ENCODE peak calls at places on chromosomes 3 and 15, in seven cellular contexts. G, M, W, R, C, S and T are unnamed samples. For H3K36me3 and H3K4me1, the result is how much of the 10 kb centered on the place peaks cover.

GRCh38 chr3:117454236-117454635 is 744.7 kb downstream of the TUSC7 start:
- DNase-seq in G (no peak), M (no peak), W (no peak), R (no peak), C (no peak), S (no peak), T (no peak)

GRCh38 chr15:84979651-84980050 is 2.0 kb upstream of the PDE8A start:
- DNase-seq in G (no peak), M (no peak), W (no peak), R (peak), C (no peak), S (no peak), T (peak)

GRCh38 chr3:31077021-31077601 is 182.7 kb upstream of the GADL1 start:
- DNase-seq in G (peak), M (no peak), W (no peak), R (no peak), C (peak), S (no peak), T (no peak)

GRCh38 chr3:184399410-184399809 is 19.6 kb downstream of the CHRD start:
- DNase-seq in G (peak), M (no peak), W (peak), R (no peak), C (peak), S (no peak), T (no peak)

GRCh38 chr3:179865876-179866505 is 170.7 kb downstream of the PEX5L start:
- DNase-seq in G (no peak), M (no peak), W (no peak), R (no peak), C (no peak), S (no peak), T (no peak)

GRCh38 chr3:40191850-40192448 is 117.6 kb upstream of the EIF1B start:
- DNase-seq in G (peak), M (peak), W (peak), R (peak), C (peak), S (peak), T (peak)

GRCh38 chr3:99928758-99929408 is 111.2 kb downstream of the CMSS1 start:
- DNase-seq in G (no peak), M (no peak), W (no peak), R (no peak), C (no peak), S (no peak), T (no peak)

GRCh38 chr3:50607271-50608091 is 4.1 kb downstream of the CISH start:
- DNase-seq in G (no peak), M (no peak), W (no peak), R (no peak), C (peak), S (no peak), T (peak)

GRCh38 chr15:95763426-95763825 is 567.1 kb upstream of the NR2F2 start:
- DNase-seq in G (no peak), M (no peak), W (no peak), R (no peak), C (no peak), S (no peak), T (no peak)

GRCh38 chr3:119891944-119892721 is 110.2 kb downstream of the NR1I2 start:
- DNase-seq in G (peak), M (peak), W (peak), R (peak), C (peak), S (peak), T (no peak)

GRCh38 chr15:26171266-26171665 is 308.1 kb upstream of the ATP10A start:
- DNase-seq in G (no peak), M (no peak), W (no peak), R (no peak), C (no peak), S (no peak), T (no peak)

GRCh38 chr3:177345049-177345972 is 148.0 kb upstream of the TBL1XR1 start:
- DNase-seq in G (peak), M (peak), W (peak), R (peak), C (peak), S (no peak), T (peak)

GRCh38 chr3:95333826-95334225 is 1271.0 kb downstream of the NSUN3 start:
- DNase-seq in G (no peak), M (no peak), W (no peak), R (no peak), C (no peak), S (no peak), T (no peak)

GRCh38 chr3:100261481-100261903 is 700 bp downstream of the TBC1D23 start:
- DNase-seq in G (no peak), M (no peak), W (no peak), R (no peak), C (no peak), S (no peak), T (no peak)

GRCh38 chr15:78079296-78080087 is 2.0 kb upstream of the TBC1D2B start:
- DNase-seq in G (no peak), M (no peak), W (no peak), R (peak), C (no peak), S (no peak), T (peak)

GRCh38 chr3:197406266-197406665 is 107.9 kb upstream of the DLG1 start:
- DNase-seq in G (no peak), M (no peak), W (no peak), R (peak), C (no peak), S (no peak), T (peak)

GRCh38 chr3:67653425-67654098 is 850 bp downstream of the SUCLG2 start:
- DNase-seq in G (peak), M (no peak), W (no peak), R (no peak), C (no peak), S (no peak), T (no peak)

GRCh38 chr3:126245811-126246727 is 65.7 kb upstream of the ALDH1L1 start:
- DNase-seq in G (peak), M (no peak), W (peak), R (peak), C (peak), S (no peak), T (no peak)

GRCh38 chr15:35958021-35958420 is 412.1 kb upstream of the DPH6 start:
- DNase-seq in G (peak), M (no peak), W (no peak), R (no peak), C (no peak), S (no peak), T (no peak)

GRCh38 chr3:36212291-36212690 is 168.0 kb upstream of the STAC start:
- DNase-seq in G (no peak), M (no peak), W (no peak), R (no peak), C (no peak), S (no peak), T (no peak)

GRCh38 chr3:69585472-69585871 is 153.8 kb upstream of the MITF start:
- DNase-seq in G (no peak), M (no peak), W (no peak), R (no peak), C (no peak), S (no peak), T (no peak)

GRCh38 chr3:111369953-111370352 is 172.0 kb upstream of the CD96 start:
- DNase-seq in G (no peak), M (no peak), W (no peak), R (no peak), C (no peak), S (no peak), T (no peak)

GRCh38 chr15:45796433-45796832 is 161.6 kb downstream of the SQOR start:
- DNase-seq in G (no peak), M (no peak), W (no peak), R (no peak), C (no peak), S (no peak), T (no peak)

DNA sequence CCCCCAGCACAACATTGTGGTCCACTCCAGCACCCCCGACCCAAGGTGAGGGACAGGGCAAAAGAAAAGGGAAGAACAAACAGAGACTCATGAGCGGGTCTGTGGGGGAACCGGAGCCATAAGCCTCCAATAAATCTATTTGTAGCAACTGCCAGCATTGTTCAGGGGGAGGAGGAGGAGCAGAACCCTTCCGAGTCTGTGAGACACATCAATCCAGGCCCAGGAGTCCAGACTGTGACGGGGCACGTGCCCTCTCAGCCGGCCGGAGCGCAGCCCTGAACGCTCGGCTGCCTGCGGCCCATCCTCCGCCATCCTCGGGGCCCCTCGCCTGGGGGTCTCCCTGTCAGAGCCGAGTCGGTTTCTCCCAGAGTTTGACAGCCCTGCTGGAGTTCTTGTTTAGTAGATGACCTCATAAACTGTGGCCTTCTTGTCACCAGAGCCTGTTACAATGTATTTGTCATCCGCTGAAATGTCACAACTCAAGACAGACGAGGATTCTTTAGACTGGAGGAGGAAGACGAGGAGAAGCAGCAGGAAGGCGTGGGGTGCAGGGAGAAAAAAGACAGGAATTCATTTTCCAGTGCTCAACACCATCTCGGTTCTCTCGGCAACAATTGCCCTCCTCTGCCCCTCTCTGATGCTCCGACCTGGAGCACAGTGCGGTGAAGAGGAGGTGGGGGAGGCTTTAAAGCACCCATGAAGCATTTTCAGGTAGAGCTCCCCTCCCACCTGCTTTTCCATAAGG is 47.8 kb downstream of the TLE3 start:
- DNase-seq in G (no peak), M (no peak), W (no peak), R (no peak), C (peak), S (no peak), T (peak)
- H3K36me3 ChIP-seq in G (half or more), M (under half), W (under half), R (under half), C (half or more), S (under half), T (half or more)

GRCh38 chr3:187734841-187735240 is 10.4 kb downstream of the BCL6 start:
- DNase-seq in G (no peak), M (no peak), W (no peak), R (no peak), C (no peak), S (no peak), T (no peak)

GRCh38 chr3:187736418-187736871 is 8.8 kb downstream of the BCL6 start:
- DNase-seq in G (peak), M (no peak), W (peak), R (no peak), C (peak), S (no peak), T (peak)

GRCh38 chr3:187735383-187735782 is 9.9 kb downstream of the BCL6 start:
- DNase-seq in G (no peak), M (no peak), W (no peak), R (no peak), C (peak), S (no peak), T (no peak)

GRCh38 chr3:187735837-187736236 is 9.4 kb downstream of the BCL6 start:
- DNase-seq in G (no peak), M (no peak), W (no peak), R (no peak), C (peak), S (no peak), T (no peak)

DNA sequence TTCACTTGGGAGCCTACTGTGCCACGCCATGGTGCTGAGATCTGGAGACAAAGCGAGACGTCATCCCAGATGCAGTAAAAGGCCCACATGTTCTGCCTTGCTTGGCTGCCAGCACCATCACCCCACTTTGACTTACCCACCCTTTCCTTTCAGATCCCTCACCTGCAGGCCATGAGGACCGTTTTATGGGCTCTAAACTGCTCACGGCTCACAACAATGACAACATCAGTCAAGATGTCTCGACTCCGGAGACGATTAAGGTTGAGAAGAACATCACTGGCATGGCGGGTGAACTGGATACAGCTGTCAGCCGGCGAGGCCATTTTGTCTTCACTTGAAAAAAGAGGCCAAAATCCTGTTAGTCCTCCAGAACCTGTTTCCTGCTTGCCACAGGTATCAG is 11.9 kb downstream of the BCL6 start:
- DNase-seq in G (no peak), M (no peak), W (no peak), R (no peak), C (no peak), S (no peak), T (no peak)
- H3K27ac ChIP-seq in G (no peak), M (no peak), W (no peak), R (no peak), C (no peak), S (no peak), T (no peak)

GRCh38 chr3:53155763-53156162 is 5.2 kb upstream of the PRKCD start:
- DNase-seq in G (no peak), M (no peak), W (no peak), R (peak), C (peak), S (no peak), T (peak)

GRCh38 chr3:53153914-53154434 is 7.0 kb upstream of the PRKCD start:
- DNase-seq in G (no peak), M (no peak), W (no peak), R (no peak), C (peak), S (no peak), T (peak)

GRCh38 chr3:53154731-53155320 is 6.2 kb upstream of the PRKCD start:
- DNase-seq in G (no peak), M (no peak), W (no peak), R (peak), C (peak), S (no peak), T (peak)

GRCh38 chr3:53157974-53158580 is 2.9 kb upstream of the PRKCD start:
- DNase-seq in G (no peak), M (no peak), W (no peak), R (peak), C (peak), S (no peak), T (no peak)

DNA sequence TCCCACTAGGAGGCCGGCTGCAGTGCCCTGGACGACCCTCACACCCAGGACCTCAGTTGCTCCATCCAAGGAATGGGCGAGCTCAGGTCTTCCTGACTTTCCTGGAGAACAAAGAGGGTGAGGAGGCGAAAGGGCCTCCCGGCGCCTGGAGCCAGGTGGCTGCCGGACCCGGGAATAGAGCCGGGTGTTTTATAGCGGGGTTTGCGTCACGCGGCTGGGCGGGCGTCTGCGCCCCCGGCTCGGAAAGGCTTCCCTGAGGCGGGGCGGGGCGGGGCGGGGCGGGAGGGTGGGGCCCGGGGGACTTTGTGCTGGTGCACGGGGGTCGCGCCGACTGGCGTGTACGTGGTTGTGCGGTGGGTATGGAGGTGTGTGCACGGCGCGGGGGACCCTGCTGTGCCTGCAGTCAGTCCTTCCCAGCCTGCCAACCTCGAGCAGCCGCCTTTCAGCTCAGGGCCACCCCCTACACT is 4.6 kb upstream of the PRKCD start:
- DNase-seq in G (no peak), M (no peak), W (no peak), R (peak), C (peak), S (no peak), T (peak)
- H3K4me1 ChIP-seq in G (under half), M (under half), W (under half), R (half or more), C (under half), S (under half), T (half or more)

GRCh38 chr3:47850062-47850802 is 47.3 kb downstream of the DHX30 start:
- DNase-seq in G (peak), M (no peak), W (no peak), R (no peak), C (peak), S (no peak), T (no peak)
- H3K36me3 ChIP-seq in G (half or more), M (under half), W (half or more), R (under half), C (half or more), S (half or more), T (half or more)

DNA sequence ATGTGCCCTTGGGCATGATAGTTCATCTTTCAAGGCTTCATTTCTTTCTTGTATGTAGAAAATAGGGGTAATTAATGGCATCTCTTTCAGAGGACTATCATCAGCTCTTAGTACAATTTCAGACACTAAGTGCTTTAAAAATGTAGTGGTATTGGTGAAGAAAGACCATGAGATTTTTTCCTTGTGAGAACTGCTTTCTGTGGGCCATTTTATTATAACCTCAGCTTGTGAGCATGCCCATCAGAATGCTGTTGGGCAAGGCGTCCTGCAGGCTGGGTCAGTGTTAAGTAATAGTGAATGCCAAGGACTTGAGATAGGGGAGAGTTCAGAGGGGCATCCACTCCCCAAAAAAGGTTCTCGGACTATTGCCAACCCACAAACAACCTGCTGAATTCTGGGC is 187.9 kb downstream of the GHSR start:
- DNase-seq in G (peak), M (no peak), W (no peak), R (no peak), C (no peak), S (no peak), T (no peak)
- H3K27ac ChIP-seq in G (no peak), M (no peak), W (peak), R (no peak), C (peak), S (no peak), T (peak)

DNA sequence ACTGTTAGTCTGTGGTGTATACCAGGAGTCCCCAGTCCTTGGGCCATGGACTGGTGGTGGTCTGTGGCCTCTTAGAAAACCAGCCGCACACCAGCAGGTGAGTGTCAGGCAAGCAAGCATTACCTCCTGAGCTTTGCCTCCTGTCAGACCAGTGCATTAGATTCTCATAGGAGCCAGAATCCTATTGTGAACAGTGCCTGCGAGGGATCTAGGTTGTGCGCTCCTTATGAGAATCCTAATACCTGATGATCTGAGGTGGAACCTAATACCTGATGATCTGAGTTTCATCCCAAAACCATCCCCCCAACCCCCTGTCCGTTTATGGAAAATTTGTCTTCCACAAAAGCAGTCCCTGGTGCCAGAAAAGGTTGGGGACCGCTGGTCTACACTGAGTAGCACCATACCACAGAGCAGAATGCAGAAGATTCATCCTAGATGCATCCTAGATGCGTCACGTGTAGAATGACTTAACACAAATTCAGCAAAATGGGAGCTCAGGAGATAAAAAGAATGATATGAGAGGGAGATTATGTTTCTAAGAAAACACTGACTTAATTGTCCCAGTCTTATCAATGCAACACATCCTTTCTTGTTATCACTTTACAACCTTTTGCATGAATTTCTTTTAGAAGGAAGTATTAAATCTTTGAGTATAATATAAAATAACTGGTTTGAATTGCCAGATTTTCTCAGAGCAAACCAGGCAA is 28.5 kb downstream of the SELENOT start:
- DNase-seq in G (no peak), M (no peak), W (no peak), R (no peak), C (no peak), S (no peak), T (no peak)
- H3K4me1 ChIP-seq in G (under half), M (under half), W (under half), R (under half), C (under half), S (under half), T (under half)

GRCh38 chr15:81302605-81303204 is 21.2 kb downstream of the STARD5 start:
- DNase-seq in G (no peak), M (no peak), W (no peak), R (no peak), C (no peak), S (no peak), T (no peak)

GRCh38 chr15:81304226-81304625 is 19.7 kb downstream of the STARD5 start:
- DNase-seq in G (peak), M (no peak), W (peak), R (no peak), C (peak), S (no peak), T (no peak)

GRCh38 chr15:81301815-81302399 is 22.0 kb downstream of the STARD5 start:
- DNase-seq in G (no peak), M (no peak), W (peak), R (no peak), C (no peak), S (no peak), T (peak)

GRCh38 chr15:81301385-81301784 is 22.6 kb downstream of the STARD5 start:
- DNase-seq in G (no peak), M (no peak), W (no peak), R (no peak), C (no peak), S (no peak), T (no peak)

GRCh38 chr15:81303241-81304225 is 20.4 kb downstream of the STARD5 start:
- DNase-seq in G (peak), M (no peak), W (no peak), R (no peak), C (no peak), S (no peak), T (no peak)
- H3K36me3 ChIP-seq in G (under half), M (half or more), W (under half), R (under half), C (under half), S (under half), T (half or more)